ENCODE peak calls at places on chromosomes 2 and 18, in five cellular contexts. A is GM23338, F is A549, L is HepG2, R is K562. J is an unnamed sample.

GRCh38 chr2:197628043-197628500 is 47.3 kb downstream of the RFTN2 start:
- DNase-seq in A (peak), F (no peak), L (no peak), R (no peak), J (peak)

GRCh38 chr2:219628986-219629901 is 1.8 kb downstream of the SLC4A3 start:
- DNase-seq in A (no peak), F (no peak), L (no peak), R (no peak), J (no peak)

GRCh38 chr2:129070663-129071062 is 752.0 kb upstream of the HS6ST1 start:
- DNase-seq in A (no peak), F (no peak), L (no peak), R (no peak), J (no peak)

GRCh38 chr2:88600038-88600465 is 27.2 kb downstream of the EIF2AK3 start:
- DNase-seq in A (peak), F (peak), L (peak), R (peak), J (peak)

GRCh38 chr18:55382277-55382805 is 205.7 kb downstream of the TCF4 start:
- DNase-seq in A (no peak), F (no peak), L (no peak), R (no peak), J (no peak)

GRCh38 chr2:150750726-150751125 is 263.3 kb upstream of the RND3 start:
- DNase-seq in A (peak), F (no peak), L (no peak), R (no peak), J (no peak)

GRCh38 chr2:201932511-201932910 is 101.1 kb upstream of the FZD7 start:
- DNase-seq in A (no peak), F (no peak), L (no peak), R (no peak), J (no peak)

GRCh38 chr2:150570712-150571111 is 83.2 kb upstream of the RND3 start:
- DNase-seq in A (no peak), F (peak), L (no peak), R (no peak), J (no peak)

GRCh38 chr18:34970106-34970505 is 71.1 kb upstream of the MAPRE2 start:
- DNase-seq in A (no peak), F (no peak), L (no peak), R (no peak), J (no peak)

GRCh38 chr2:228545041-228545440 is 363.6 kb upstream of the SPHKAP start:
- DNase-seq in A (no peak), F (no peak), L (no peak), R (no peak), J (no peak)

GRCh38 chr2:196801986-196802385 is 2.5 kb upstream of the GTF3C3 start:
- DNase-seq in A (no peak), F (no peak), L (no peak), R (no peak), J (no peak)

GRCh38 chr2:7599462-7600258 is 682.4 kb downstream of the RNF144A start:
- DNase-seq in A (no peak), F (no peak), L (no peak), R (no peak), J (no peak)

GRCh38 chr18:24270937-24271380 is 126.7 kb downstream of the OSBPL1A start:
- DNase-seq in A (peak), F (peak), L (no peak), R (no peak), J (no peak)

GRCh38 chr2:231691251-231691772 is 17.0 kb upstream of the PTMA start:
- DNase-seq in A (peak), F (no peak), L (no peak), R (no peak), J (no peak)

GRCh38 chr2:65300772-65301711 is 73.4 kb downstream of the ACTR2 start:
- DNase-seq in A (peak), F (peak), L (peak), R (no peak), J (peak)

GRCh38 chr2:187922841-187923240 is 368.6 kb upstream of the TFPI start:
- DNase-seq in A (no peak), F (no peak), L (no peak), R (no peak), J (no peak)

DNA sequence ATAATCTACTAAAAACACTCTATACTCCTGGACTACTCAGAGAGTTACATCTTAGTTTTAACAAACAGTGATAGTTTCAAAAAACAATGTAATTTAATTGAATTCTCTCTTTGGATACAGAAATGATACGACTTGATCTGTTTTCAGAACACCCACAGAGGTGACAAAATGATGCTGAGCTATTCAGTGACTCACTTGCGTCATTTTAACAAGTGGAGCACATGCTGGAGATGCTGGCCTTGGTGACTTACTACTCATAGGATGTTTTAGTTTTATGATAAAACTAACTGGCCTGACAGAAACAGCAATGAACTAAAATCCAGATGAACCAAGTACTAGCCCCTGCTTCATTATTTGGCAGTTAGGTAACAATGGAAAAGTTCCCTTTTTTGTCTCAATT is 101.3 kb upstream of the ITGB6 start:
- DNase-seq in A (no peak), F (no peak), L (no peak), R (no peak), J (no peak)
- TF ChIP-seq JUNB in A (no peak), F (no peak), L (no peak), R (no peak), J (no peak)

GRCh38 chr2:237326250-237327171 is 87.5 kb downstream of the COL6A3 start:
- DNase-seq in A (no peak), F (no peak), L (no peak), R (no peak), J (no peak)
- TF ChIP-seq JUNB in A (no peak), F (no peak), L (no peak), R (no peak), J (no peak)

DNA sequence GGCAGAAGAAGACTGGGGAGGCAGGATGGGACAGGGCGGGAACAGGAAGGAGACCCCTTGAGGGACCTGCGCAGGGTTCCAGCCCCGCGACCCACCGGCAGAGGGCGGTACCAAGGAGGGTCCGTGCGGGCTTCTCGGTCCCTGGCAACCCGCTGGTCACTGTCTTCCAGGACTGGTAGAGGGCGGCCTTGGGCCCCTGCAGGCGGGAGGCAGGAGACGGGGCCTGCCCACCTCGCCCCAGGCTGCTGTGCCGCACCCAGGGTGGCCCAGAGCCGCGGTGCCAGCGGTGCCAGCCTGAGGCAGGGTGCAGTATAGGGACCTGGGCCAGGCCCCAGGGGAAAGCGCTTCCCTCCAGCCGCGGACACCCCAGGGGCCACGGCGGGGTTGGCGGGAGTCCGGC is 34.5 kb downstream of the NEURL3 start:
- DNase-seq in A (peak), F (peak), L (no peak), R (peak), J (no peak)
- TF ChIP-seq JUNB in A (no peak), F (no peak), L (no peak), R (no peak), J (no peak)

DNA sequence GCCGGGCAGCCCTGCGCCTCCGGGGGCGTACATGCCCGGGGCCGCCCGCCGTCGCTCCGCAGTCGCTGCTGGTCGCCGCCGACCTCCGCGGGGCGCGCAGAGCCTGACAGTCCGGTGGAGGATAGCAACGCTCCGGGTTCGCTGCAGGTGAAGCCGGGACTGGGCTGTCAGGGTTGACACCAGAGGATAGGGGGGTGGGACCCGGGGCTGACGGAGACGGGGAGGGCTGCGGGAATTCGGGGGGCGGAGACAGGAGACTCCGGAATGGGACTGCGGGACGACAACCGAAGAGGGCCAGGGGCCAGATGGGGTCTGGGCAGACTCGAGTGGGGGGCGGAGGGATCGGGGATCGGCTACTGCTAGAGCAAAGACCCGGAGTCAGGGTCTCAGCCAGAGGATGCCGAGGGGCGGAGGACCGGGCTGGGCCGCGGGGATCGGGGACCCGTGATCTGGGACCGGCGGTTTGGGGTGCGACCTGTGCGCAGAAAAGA is 403 bp downstream of the TMEM127 start:
- DNase-seq in A (peak), F (no peak), L (peak), R (peak), J (no peak)
- TF ChIP-seq JUNB in A (no peak), F (no peak), L (no peak), R (no peak), J (no peak)

GRCh38 chr2:112725545-112726457 is 5.0 kb downstream of the NT5DC4 start:
- DNase-seq in A (peak), F (no peak), L (peak), R (no peak), J (peak)

GRCh38 chr2:112726487-112727190 is 5.8 kb downstream of the NT5DC4 start:
- DNase-seq in A (peak), F (peak), L (peak), R (peak), J (peak)

GRCh38 chr2:112723995-112724394 is 3.2 kb downstream of the NT5DC4 start:
- DNase-seq in A (no peak), F (no peak), L (no peak), R (no peak), J (no peak)

GRCh38 chr2:112723556-112723940 is 2.7 kb downstream of the NT5DC4 start:
- DNase-seq in A (no peak), F (no peak), L (no peak), R (no peak), J (no peak)

DNA sequence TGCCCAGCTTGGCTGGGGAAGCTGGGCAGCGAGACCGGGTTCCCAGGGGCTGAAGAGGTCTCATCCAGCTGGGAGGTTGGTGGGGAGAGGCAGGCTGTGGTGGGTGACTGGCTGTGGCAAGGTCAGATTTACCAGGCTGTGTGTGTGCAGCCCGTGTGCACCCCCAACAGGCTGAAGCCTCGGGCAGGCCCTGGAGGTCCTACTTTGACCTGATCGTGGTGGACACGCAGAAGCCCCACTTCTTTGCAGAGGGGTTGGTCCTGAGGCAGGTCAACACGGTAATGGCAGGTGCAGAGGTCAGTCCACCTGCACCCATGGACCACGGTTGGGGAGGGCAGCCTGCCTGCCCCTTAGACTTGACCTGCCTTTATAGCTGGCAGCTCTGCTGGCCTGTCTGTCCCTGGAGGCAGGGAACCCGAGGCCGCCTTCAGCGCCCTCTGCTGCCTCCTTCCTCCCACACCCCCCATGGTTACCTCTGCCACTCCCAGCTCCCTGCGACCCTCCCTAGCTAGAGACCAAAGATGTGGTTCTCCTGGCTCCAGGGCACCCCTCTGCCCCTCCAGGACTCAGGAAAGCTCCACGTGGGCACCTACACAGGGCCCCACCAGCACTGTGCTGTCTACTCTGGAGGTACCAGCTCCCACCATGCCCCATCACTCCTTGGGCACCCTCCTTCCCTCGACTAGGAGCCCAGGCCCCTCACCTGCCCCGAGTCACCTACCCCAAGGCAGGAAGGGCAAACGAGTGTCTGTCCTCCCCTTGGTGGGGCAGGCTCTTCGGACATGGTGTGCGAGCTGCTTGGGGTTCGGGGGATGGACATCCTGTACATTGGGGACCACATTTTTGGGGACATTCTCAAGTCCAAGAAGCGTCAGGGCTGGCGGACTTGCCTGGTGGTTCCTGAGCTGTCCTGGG is 4.0 kb downstream of the NT5DC4 start:
- DNase-seq in A (peak), F (peak), L (peak), R (peak), J (no peak)
- TF ChIP-seq JUNB in A (no peak), F (no peak), L (no peak), R (no peak), J (no peak)

GRCh38 chr2:217077841-217078407 is 218.1 kb upstream of the TNP1 start:
- DNase-seq in A (no peak), F (no peak), L (no peak), R (peak), J (no peak)
- TF ChIP-seq JUNB in A (no peak), F (no peak), L (no peak), R (no peak), J (peak)

J was measured in GM12878.